ENCODE peak calls at places on chromosomes 2 and 18, in eight cellular contexts. L, Y, R, J, Q, B, Z and P are unnamed samples.
A peak's percentile ranks its signal among the peaks of the same experiment; 100 is the strongest.

GRCh38 chr2:237232166-237232565 is 146.5 kb downstream of the COPS8 start:
- DNase-seq in Y (no peak), R (no peak), B (no peak), L (no peak), J (no peak), Q (no peak), Z (no peak), P (no peak)

GRCh38 chr2:156687126-156687525 is 250.9 kb downstream of the GPD2 start:
- DNase-seq in L (no peak), B (no peak), Y (no peak), Z (no peak), Q (no peak), R (no peak), J (no peak), P (no peak)

GRCh38 chr2:233422649-233423435 is 68.5 kb downstream of the DGKD start:
- DNase-seq in Z (no peak), Q (no peak), Y (no peak), J (no peak), R (no peak), B (no peak), L (no peak), P (no peak)

GRCh38 chr18:48488388-48488850 is 50.4 kb upstream of the CTIF start:
- DNase-seq in R (peak; percentile 98), Y (peak; percentile 88), B (no peak), L (peak; percentile 97), Q (no peak), Z (peak; percentile 93), J (peak; percentile 47), P (peak; percentile 97)

GRCh38 chr2:241613018-241613780 is 23.8 kb downstream of the THAP4 start:
- DNase-seq in Q (no peak), J (no peak), R (no peak), L (peak; percentile 36), B (no peak), Y (no peak), Z (peak; percentile 26), P (peak; percentile 20)

GRCh38 chr2:109645412-109646184 is 31.4 kb downstream of the SOWAHC start:
- DNase-seq in B (no peak), R (no peak), L (no peak), Z (no peak), Y (no peak), Q (no peak), J (no peak), P (peak; percentile 23)

GRCh38 chr2:127047716-127048617 is 59.0 kb downstream of the BIN1 start:
- DNase-seq in R (no peak), J (no peak), L (no peak), Q (no peak), Y (no peak), B (no peak), Z (no peak), P (no peak)

GRCh38 chr2:9074930-9075329 is 71.4 kb upstream of the MBOAT2 start:
- DNase-seq in Q (no peak), J (no peak), Y (peak; percentile 62), B (no peak), Z (no peak), L (no peak), R (no peak), P (no peak)

GRCh38 chr2:216508229-216508628 is 9.6 kb downstream of the RPL37A start:
- DNase-seq in Z (no peak), J (no peak), R (no peak), L (no peak), Q (no peak), Y (no peak), B (no peak), P (no peak)

GRCh38 chr2:3379339-3379646 is 201 bp upstream of the TRAPPC12 start:
- DNase-seq in L (no peak), Q (no peak), B (no peak), J (no peak), Z (no peak), Y (no peak), R (no peak), P (no peak)

GRCh38 chr18:13260114-13260926 is 41.8 kb downstream of the LDLRAD4 start:
- DNase-seq in Q (no peak), B (no peak), J (no peak), Z (no peak), R (no peak), Y (no peak), L (no peak), P (no peak)